ENCODE peak calls at places on chromosomes 16 and 17, in nine cellular contexts. X is uterus, K is endodermal cell, M is neural crest cell, B is AG04450, A is progenitor cell of endocrine pancreas, D is HFFc6, W is coronary artery, T is H9. O is an unnamed sample.

GRCh38 chr17:74865504-74866197 is 6.0 kb upstream of the GRIN2C start:
- DNase-seq in X (no peak), K (peak; percentile 75), M (no peak), B (no peak), A (no peak), D (no peak), W (no peak), T (peak; percentile 69), O (no peak)

GRCh38 chr17:17079761-17080160 is 37.5 kb downstream of the MPRIP start:
- DNase-seq in X (peak; percentile 52), K (no peak), M (no peak), B (no peak), A (no peak), D (no peak), W (no peak), T (no peak), O (no peak)

GRCh38 chr16:67782567-67783352 is 23.6 kb downstream of the RANBP10 start:
- DNase-seq in X (no peak), K (no peak), M (no peak), B (no peak), A (no peak), D (no peak), W (no peak), T (no peak), O (no peak)

GRCh38 chr16:56451753-56452689 is 667 bp downstream of the OGFOD1 start:
- DNase-seq in X (no peak), K (peak; percentile 63), M (no peak), B (no peak), A (no peak), D (peak; percentile 50), W (peak; percentile 80), T (peak; percentile 28), O (no peak)

GRCh38 chr17:81417049-81417878 is 22.0 kb downstream of the BAHCC1 start:
- DNase-seq in X (peak; percentile 84), K (no peak), M (no peak), B (no peak), A (no peak), D (peak; percentile 60), W (peak; percentile 92), T (no peak), O (no peak)

GRCh38 chr17:10328971-10329923 is 43.6 kb downstream of the MYH13 start:
- DNase-seq in X (no peak), K (no peak), M (no peak), B (no peak), A (no peak), D (no peak), W (no peak), T (no peak), O (no peak)

GRCh38 chr16:57846078-57846697 is 43.9 kb upstream of the KIFC3 start:
- DNase-seq in X (no peak), K (peak; percentile 95), M (no peak), B (no peak), A (no peak), D (no peak), W (no peak), T (peak; percentile 90), O (no peak)

GRCh38 chr17:36203335-36203734 is 6.8 kb upstream of the CCL3L1 start:
- DNase-seq in X (no peak), K (peak; percentile 13), M (no peak), B (no peak), A (no peak), D (no peak), W (no peak), T (no peak), O (no peak)

GRCh38 chr17:29617125-29617480 is 5.6 kb downstream of the CORO6 start:
- DNase-seq in X (peak; percentile 62), K (peak; percentile 96), M (peak; percentile 80), B (no peak), A (peak; percentile 57), D (peak; percentile 52), W (peak; percentile 83), T (peak; percentile 94), O (peak; percentile 94)

GRCh38 chr17:79836952-79837887 is 2.0 kb downstream of the CBX4 start:
- DNase-seq in X (peak; percentile 43), K (peak; percentile 92), M (peak; percentile 31), B (no peak), A (peak; percentile 31), D (no peak), W (no peak), T (peak; percentile 88), O (no peak)

GRCh38 chr16:89490386-89491237 is at the start of gene ANKRD11:
- DNase-seq in X (peak; percentile 99), K (peak; percentile 99), M (peak; percentile 95), B (peak; percentile 99), A (peak; percentile 97), D (peak; percentile 100), W (peak; percentile 100), T (peak; percentile 100), O (peak; percentile 100)

GRCh38 chr16:89491974-89492687 is 1.8 kb upstream of the ANKRD11 start:
- DNase-seq in X (no peak), K (no peak), M (no peak), B (no peak), A (no peak), D (no peak), W (no peak), T (no peak), O (no peak)

GRCh38 chr16:89491238-89491869 is 993 bp upstream of the ANKRD11 start:
- DNase-seq in X (no peak), K (peak; percentile 77), M (no peak), B (no peak), A (no peak), D (no peak), W (no peak), T (no peak), O (no peak)

GRCh38 chr16:89489731-89490385 is 503 bp downstream of the ANKRD11 start:
- DNase-seq in X (peak; percentile 37), K (no peak), M (no peak), B (no peak), A (peak; percentile 20), D (no peak), W (no peak), T (no peak), O (no peak)

GRCh38 chr16:89489040-89489721 is 1.2 kb downstream of the ANKRD11 start:
- DNase-seq in X (peak; percentile 83), K (peak; percentile 90), M (peak; percentile 57), B (peak; percentile 85), A (peak; percentile 58), D (peak; percentile 93), W (peak; percentile 93), T (peak; percentile 71), O (peak; percentile 81)
- TF ChIP-seq CTCF in X (peak; percentile 50), K (peak; percentile 52), M (peak; percentile 40), B (peak; percentile 25), A (peak; percentile 42), D (peak; percentile 56), W (no peak), T (peak; percentile 45), O (no peak)

GRCh38 chr16:54143934-54144333 is 142.7 kb downstream of the IRX3 start:
- DNase-seq in X (no peak), K (no peak), M (no peak), B (no peak), A (no peak), D (no peak), W (no peak), T (no peak), O (no peak)

GRCh38 chr16:54143410-54143809 is 143.2 kb downstream of the IRX3 start:
- DNase-seq in X (no peak), K (no peak), M (no peak), B (no peak), A (no peak), D (no peak), W (no peak), T (no peak), O (no peak)

GRCh38 chr16:54142787-54143186 is 143.8 kb downstream of the IRX3 start:
- DNase-seq in X (no peak), K (no peak), M (no peak), B (no peak), A (no peak), D (no peak), W (no peak), T (no peak), O (no peak)

GRCh38 chr16:54140788-54141136 is 145.8 kb downstream of the IRX3 start:
- DNase-seq in X (no peak), K (no peak), M (no peak), B (no peak), A (no peak), D (no peak), W (no peak), T (no peak), O (no peak)

GRCh38 chr16:54140057-54140787 is 146.4 kb downstream of the IRX3 start:
- DNase-seq in X (no peak), K (peak; percentile 66), M (no peak), B (no peak), A (no peak), D (peak; percentile 16), W (no peak), T (no peak), O (no peak)
- TF ChIP-seq CTCF in X (no peak), K (peak; percentile 73), M (peak; percentile 15), B (peak; percentile 9), A (peak; percentile 16), D (peak; percentile 57), W (no peak), T (peak; percentile 30), O (no peak)

GRCh38 chr17:47837401-47838039 is 3.6 kb downstream of the SCRN2 start:
- DNase-seq in X (no peak), K (no peak), M (no peak), B (no peak), A (no peak), D (no peak), W (no peak), T (no peak), O (no peak)
- TF ChIP-seq CTCF in X (no peak), K (no peak), M (no peak), B (no peak), A (no peak), D (no peak), W (no peak), T (no peak), O (no peak)

GRCh38 chr17:73196500-73196899 is 3.6 kb downstream of the COG1 start:
- DNase-seq in X (no peak), K (peak; percentile 92), M (no peak), B (no peak), A (no peak), D (peak; percentile 26), W (peak; percentile 69), T (peak; percentile 85), O (peak; percentile 43)
- TF ChIP-seq CTCF in X (no peak), K (peak; percentile 67), M (peak; percentile 38), B (peak; percentile 7), A (peak; percentile 41), D (peak; percentile 54), W (no peak), T (peak; percentile 52), O (no peak)

GRCh38 chr16:14444979-14445810 is 184.9 kb downstream of the PARN start:
- DNase-seq in X (no peak), K (no peak), M (no peak), B (no peak), A (no peak), D (no peak), W (no peak), T (no peak), O (no peak)
- TF ChIP-seq CTCF in X (no peak), K (no peak), M (no peak), B (no peak), A (no peak), D (no peak), W (no peak), T (no peak), O (no peak)